ENCODE peak calls at places on chromosomes 16 and 17, in six cellular contexts. L is hepatocyte; W is IMR-90; S is CD8-positive, alpha-beta T cell; U is body of pancreas; R is sigmoid colon. Y is an unnamed sample. For H3K4me1, the result is how much of the 10 kb centered on the place peaks cover.

GRCh38 chr17:4038076-4038475 is 73.8 kb upstream of the ATP2A3 start:
- DNase-seq in U (peak), R (no peak), W (no peak), S (no peak), L (no peak), Y (no peak)

GRCh38 chr17:41848788-41849187 is 11.2 kb downstream of the KLHL10 start:
- DNase-seq in U (no peak), W (peak), R (no peak), S (no peak), L (no peak), Y (no peak)

GRCh38 chr16:75203667-75204409 is 3.1 kb downstream of the CTRB2 start:
- DNase-seq in L (no peak), S (no peak), R (peak), W (no peak), U (peak), Y (peak)

GRCh38 chr17:2996208-2996855 is 67.1 kb downstream of the OR1D5 start:
- DNase-seq in L (no peak), U (peak), W (peak), S (no peak), R (peak), Y (peak)

GRCh38 chr17:68613739-68614298 is 12.7 kb upstream of the FAM20A start:
- DNase-seq in U (no peak), R (no peak), L (peak), S (no peak), W (no peak), Y (no peak)

GRCh38 chr17:30477758-30478115 is 529 bp downstream of the GOSR1 start:
- DNase-seq in S (no peak), R (no peak), L (peak), U (no peak), W (peak), Y (no peak)

GRCh38 chr16:4358236-4358635 is 7.1 kb upstream of the PAM16 start:
- DNase-seq in S (no peak), R (peak), W (no peak), U (no peak), L (no peak), Y (no peak)

GRCh38 chr16:89691986-89692569 is 5.6 kb downstream of the CDK10 start:
- DNase-seq in S (no peak), U (no peak), R (no peak), W (no peak), L (no peak), Y (no peak)

GRCh38 chr17:28244446-28244845 is 74.6 kb upstream of the TMEM97 start:
- DNase-seq in W (no peak), S (no peak), R (no peak), L (no peak), U (no peak), Y (no peak)

GRCh38 chr17:19738757-19739156 is 9.3 kb downstream of the ALDH3A1 start:
- DNase-seq in U (no peak), W (no peak), L (no peak), S (no peak), R (no peak), Y (no peak)

GRCh38 chr17:14310101-14310500 is 9.2 kb downstream of the HS3ST3B1 start:
- DNase-seq in R (no peak), U (no peak), S (no peak), W (no peak), L (no peak), Y (no peak)

GRCh38 chr16:2475413-2476344 is 752 bp downstream of the TBC1D24 start:
- DNase-seq in L (peak), S (no peak), R (no peak), W (no peak), U (peak), Y (peak)

GRCh38 chr17:4008082-4008435 is 43.8 kb upstream of the ATP2A3 start:
- DNase-seq in S (no peak), U (no peak), L (no peak), W (peak), R (peak), Y (no peak)

GRCh38 chr16:77302685-77303084 is 103.5 kb downstream of the SYCE1L start:
- DNase-seq in R (no peak), L (no peak), U (no peak), W (no peak), S (no peak), Y (no peak)

GRCh38 chr16:11211977-11212818 is 43.8 kb downstream of the SOCS1 start:
- DNase-seq in R (no peak), U (no peak), S (no peak), L (no peak), W (no peak), Y (no peak)

GRCh38 chr16:57392694-57393093 is 11.9 kb upstream of the CCL17 start:
- DNase-seq in S (no peak), L (no peak), U (peak), R (no peak), W (no peak), Y (no peak)
- H3K4me1 ChIP-seq in S (under half), L (under half), U (under half), R (under half), W (under half), Y (under half)

DNA sequence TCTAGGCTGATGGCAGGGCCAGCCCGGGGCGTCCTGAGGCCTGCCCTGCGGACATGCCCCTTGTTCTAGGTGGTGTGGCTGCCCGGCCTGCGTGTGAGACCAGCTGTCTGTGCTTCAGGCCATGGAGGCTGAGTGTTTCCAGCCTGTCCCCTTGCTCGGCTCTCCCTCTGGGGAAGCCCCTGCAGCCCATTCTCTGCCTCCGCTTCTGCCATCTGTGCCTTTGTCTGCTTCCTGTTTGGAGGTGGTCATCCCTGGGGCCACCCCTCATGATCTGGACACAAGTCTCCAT is 184.7 kb downstream of the SEC14L1 start:
- DNase-seq in R (no peak), W (no peak), U (no peak), S (no peak), L (no peak), Y (no peak)
- H3K4me1 ChIP-seq in R (half or more), W (under half), U (under half), S (under half), L (half or more), Y (half or more)

GRCh38 chr17:74465378-74466110 is 890 bp upstream of the CD300A start:
- DNase-seq in S (no peak), L (no peak), W (no peak), U (no peak), R (no peak), Y (no peak)
- H3K4me1 ChIP-seq in S (half or more), L (under half), W (under half), U (under half), R (under half), Y (under half)

DNA sequence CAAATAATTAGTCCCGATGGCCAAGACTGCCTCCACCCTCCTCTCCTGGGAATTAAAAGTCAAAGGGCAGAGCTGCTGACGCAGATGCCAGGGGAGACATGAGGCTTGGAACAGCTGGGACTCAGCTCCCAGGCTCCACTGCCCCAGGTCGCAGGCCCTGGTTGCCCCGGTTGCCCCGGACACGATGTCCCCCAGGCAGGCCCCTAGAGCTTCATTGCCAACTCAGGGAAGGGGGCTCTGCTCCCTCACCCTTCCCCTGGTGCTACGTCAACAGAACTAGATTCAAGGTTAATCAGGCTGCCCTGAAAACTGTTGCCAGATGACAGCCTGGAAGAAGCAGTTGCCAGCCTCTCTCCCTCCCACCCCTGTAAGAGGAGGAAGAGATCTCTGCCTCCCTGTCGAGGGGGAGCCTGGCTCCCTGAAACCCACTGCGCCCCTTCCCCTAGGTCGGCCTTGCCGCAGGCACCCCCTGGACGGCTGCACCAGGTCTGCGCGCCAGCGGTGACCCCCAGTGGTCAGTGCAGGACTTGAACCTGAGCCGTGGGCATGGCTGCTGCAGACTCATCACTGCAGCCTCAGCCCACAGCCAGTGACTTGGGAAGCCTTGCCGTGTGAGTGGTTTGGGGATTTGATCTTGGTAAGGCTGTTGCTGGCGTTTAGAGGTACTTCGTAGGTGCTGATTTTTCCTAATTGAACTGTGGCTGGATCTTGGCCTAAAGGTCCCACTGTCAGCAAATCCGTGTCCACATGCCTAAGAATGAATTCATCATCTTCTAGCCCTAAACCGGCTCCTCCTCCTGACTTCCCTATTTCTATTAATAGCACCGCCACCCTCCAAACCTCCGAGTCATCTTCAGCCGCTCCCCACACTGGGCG is 84.1 kb upstream of the TOB1 start:
- DNase-seq in U (peak), S (peak), L (peak), R (peak), W (peak), Y (peak)
- H3K4me1 ChIP-seq in U (half or more), S (under half), L (under half), R (under half), W (under half), Y (under half)

DNA sequence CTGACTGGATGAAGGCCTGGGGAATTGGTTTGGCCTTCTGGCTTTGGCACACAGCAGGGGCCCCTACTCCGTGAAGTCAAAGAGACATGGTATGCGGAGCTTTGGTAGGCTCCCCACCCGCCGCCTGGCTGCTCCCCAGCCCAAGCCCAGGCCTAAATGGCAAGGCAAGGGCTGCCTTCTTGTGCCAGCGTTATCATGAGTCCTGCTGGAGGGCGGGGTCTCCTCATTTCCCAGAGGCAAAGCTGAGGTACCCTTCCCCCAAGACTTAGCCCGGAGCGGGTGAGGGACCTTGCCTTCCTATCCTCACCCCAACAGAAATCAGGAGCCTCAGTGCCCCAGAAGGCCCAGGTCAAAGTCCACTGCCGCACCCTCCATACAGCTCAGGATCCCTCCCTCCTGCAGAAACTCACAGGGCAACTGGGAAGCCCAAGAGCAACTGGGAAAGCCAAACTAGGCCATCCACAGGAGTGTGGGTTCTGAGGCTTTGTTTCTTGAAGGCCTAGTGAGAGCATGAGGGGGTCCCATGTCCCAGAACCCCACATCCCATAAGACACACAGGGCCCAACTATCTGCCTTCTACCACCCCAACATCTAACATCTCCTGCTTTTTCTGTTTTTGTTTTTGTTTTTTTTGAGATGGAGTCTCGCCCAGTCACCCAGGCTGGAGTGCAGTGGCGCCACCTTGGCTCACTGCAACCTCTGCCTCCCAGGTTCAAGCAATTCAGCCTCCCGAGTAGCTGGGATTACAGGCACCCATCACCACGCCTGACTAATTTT is 9.3 kb downstream of the PGAP3 start:
- DNase-seq in L (peak), R (no peak), U (no peak), W (no peak), S (no peak), Y (no peak)
- H3K4me1 ChIP-seq in L (under half), R (under half), U (under half), W (under half), S (half or more), Y (under half)

GRCh38 chr17:38565853-38566665 is 39.7 kb downstream of the SRCIN1 start:
- DNase-seq in U (no peak), L (no peak), W (no peak), S (no peak), R (no peak), Y (no peak)

GRCh38 chr17:38564869-38565268 is 40.9 kb downstream of the SRCIN1 start:
- DNase-seq in L (no peak), W (no peak), S (no peak), U (no peak), R (no peak), Y (no peak)

GRCh38 chr17:38562903-38563302 is 42.8 kb downstream of the SRCIN1 start:
- DNase-seq in L (no peak), R (no peak), W (no peak), S (no peak), U (no peak), Y (no peak)

GRCh38 chr17:38563362-38564253 is 42.1 kb downstream of the SRCIN1 start:
- DNase-seq in S (no peak), U (no peak), L (no peak), W (no peak), R (no peak), Y (no peak)

GRCh38 chr17:38564254-38564605 is 41.5 kb downstream of the SRCIN1 start:
- DNase-seq in R (no peak), U (no peak), W (no peak), S (no peak), L (no peak), Y (no peak)
- H3K4me1 ChIP-seq in R (under half), U (under half), W (under half), S (under half), L (under half), Y (under half)

GRCh38 chr17:17692353-17693252 is 11.3 kb downstream of the RAI1 start:
- DNase-seq in S (no peak), W (no peak), R (no peak), U (no peak), L (no peak), Y (no peak)
- H3K4me1 ChIP-seq in S (half or more), W (under half), R (half or more), U (half or more), L (half or more), Y (half or more)